ENCODE peak calls at places on chromosomes 7 and 10, in four cellular contexts. B is left ventricle myocardium inferior, Z is GM12865, A is fibroblast of lung. F is an unnamed sample.

GRCh38 chr7:140702774-140703173 is 6.3 kb downstream of the NDUFB2 start:
- DNase-seq in B (no peak), Z (no peak), A (peak; percentile 11), F (no peak)

GRCh38 chr7:140080919-140081318 is 18.2 kb upstream of the PARP12 start:
- DNase-seq in B (no peak), Z (no peak), A (no peak), F (no peak)

GRCh38 chr7:22156205-22156604 is 200.7 kb downstream of the RAPGEF5 start:
- DNase-seq in B (no peak), Z (no peak), A (peak; percentile 83), F (peak; percentile 37)

GRCh38 chr10:52215745-52216361 is 98.2 kb upstream of the DKK1 start:
- DNase-seq in B (no peak), Z (peak; percentile 75), A (peak; percentile 52), F (peak; percentile 53)

GRCh38 chr7:24963218-24963617 is 16.8 kb downstream of the OSBPL3 start:
- DNase-seq in B (no peak), Z (peak; percentile 74), A (peak; percentile 79), F (no peak)

GRCh38 chr7:5429253-5429856 is 5.7 kb upstream of the TNRC18 start:
- DNase-seq in B (peak; percentile 48), Z (no peak), A (peak; percentile 68), F (no peak)

GRCh38 chr7:28725911-28726310 is 232.2 kb downstream of the TRIL start:
- DNase-seq in B (no peak), Z (no peak), A (peak; percentile 57), F (no peak)

GRCh38 chr7:37284805-37285211 is 163.9 kb downstream of the ELMO1 start:
- DNase-seq in B (peak; percentile 38), Z (peak; percentile 48), A (no peak), F (no peak)

GRCh38 chr7:85160223-85160622 is 26.6 kb downstream of the SEMA3D start:
- DNase-seq in B (no peak), Z (peak; percentile 45), A (peak; percentile 63), F (no peak)

GRCh38 chr10:58385784-58386112 is 538 bp downstream of the TFAM start:
- DNase-seq in B (no peak), Z (peak; percentile 18), A (peak; percentile 29), F (no peak)

GRCh38 chr10:78630944-78631838 is 437.6 kb upstream of the ZMIZ1 start:
- DNase-seq in B (peak; percentile 44), Z (no peak), A (peak; percentile 84), F (no peak)

GRCh38 chr10:122363722-122364463 is 10.6 kb upstream of the PLEKHA1 start:
- DNase-seq in B (no peak), Z (no peak), A (peak; percentile 20), F (no peak)

GRCh38 chr7:19377611-19378339 is 232.6 kb upstream of the FERD3L start:
- DNase-seq in B (no peak), Z (no peak), A (peak; percentile 83), F (peak; percentile 53)

GRCh38 chr10:18240185-18240882 is 100.1 kb downstream of the CACNB2 start:
- DNase-seq in B (no peak), Z (no peak), A (no peak), F (no peak)

GRCh38 chr10:97169063-97169462 is 16.7 kb downstream of the SLIT1 start:
- DNase-seq in B (no peak), Z (no peak), A (no peak), F (no peak)

GRCh38 chr10:70866424-70866823 is 21.9 kb downstream of the PCBD1 start:
- DNase-seq in B (no peak), Z (peak; percentile 11), A (peak; percentile 51), F (no peak)

GRCh38 chr10:103510791-103511757 is 17.6 kb downstream of the NEURL1 start:
- DNase-seq in B (no peak), Z (no peak), A (no peak), F (no peak)

GRCh38 chr10:47022311-47023131 is 111.3 kb downstream of the PTPN20 start:
- DNase-seq in B (no peak), Z (no peak), A (no peak), F (no peak)

GRCh38 chr7:151388430-151388829 is 21.4 kb downstream of the WDR86 start:
- DNase-seq in B (no peak), Z (no peak), A (no peak), F (no peak)

GRCh38 chr10:70162892-70163201 is 7.5 kb downstream of the SAR1A start:
- DNase-seq in B (no peak), Z (peak; percentile 80), A (no peak), F (no peak)

GRCh38 chr10:114584419-114584818 is 73.7 kb downstream of the ABLIM1 start:
- DNase-seq in B (no peak), Z (no peak), A (peak; percentile 84), F (no peak)

GRCh38 chr7:674454-675410 is 51.8 kb upstream of the DNAAF5 start:
- DNase-seq in B (no peak), Z (no peak), A (peak; percentile 79), F (no peak)

GRCh38 chr10:44186150-44186549 is 198.7 kb downstream of the CXCL12 start:
- DNase-seq in B (no peak), Z (no peak), A (peak; percentile 70), F (peak; percentile 79)

GRCh38 chr7:55105952-55106351 is 87.1 kb downstream of the EGFR start:
- DNase-seq in B (no peak), Z (no peak), A (no peak), F (no peak)

GRCh38 chr7:99128076-99128950 is 15.6 kb downstream of the SMURF1 start:
- DNase-seq in B (no peak), Z (no peak), A (no peak), F (no peak)

GRCh38 chr7:47520408-47520807 is 61.5 kb downstream of the TNS3 start:
- DNase-seq in B (peak; percentile 58), Z (no peak), A (peak; percentile 95), F (peak; percentile 55)

GRCh38 chr10:20622522-20623270 is 274.4 kb downstream of the NEBL start:
- DNase-seq in B (no peak), Z (no peak), A (peak; percentile 65), F (no peak)
- TF ChIP-seq CTCF in B (no peak), Z (no peak), A (no peak), F (no peak)

DNA sequence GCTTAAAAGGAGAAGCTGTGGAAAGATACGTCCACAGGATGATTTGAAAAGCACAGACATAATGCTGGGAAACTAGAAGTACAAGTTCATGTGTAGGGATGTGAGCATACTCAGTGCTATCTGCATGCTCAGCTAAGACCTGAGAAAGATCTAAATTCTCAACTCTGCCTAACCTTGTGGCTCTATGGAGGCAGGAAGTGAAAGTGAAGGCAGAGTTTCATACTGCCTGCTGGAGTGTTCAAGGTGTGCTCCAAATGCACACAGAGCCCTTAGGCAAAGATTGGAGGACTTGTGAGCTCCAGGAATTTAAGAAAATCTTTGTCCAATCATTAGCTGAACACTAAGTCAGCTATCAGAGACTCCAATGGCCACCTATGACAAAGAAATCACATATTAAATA is 190.9 kb downstream of the RNLS start:
- DNase-seq in B (no peak), Z (peak; percentile 91), A (no peak), F (no peak)
- TF ChIP-seq CTCF in B (no peak), Z (no peak), A (no peak), F (no peak)

GRCh38 chr7:2622869-2623697 is 8.7 kb upstream of the TTYH3 start:
- DNase-seq in B (no peak), Z (no peak), A (no peak), F (no peak)
- TF ChIP-seq CTCF in B (no peak), Z (no peak), A (no peak), F (no peak)

GRCh38 chr10:101351477-101351876 is 2.5 kb upstream of the BTRC start:
- DNase-seq in B (no peak), Z (no peak), A (no peak), F (no peak)
- TF ChIP-seq CTCF in B (no peak), Z (no peak), A (no peak), F (no peak)

GRCh38 chr10:133249094-133249780 is 11.6 kb downstream of the VENTX start:
- DNase-seq in B (no peak), Z (no peak), A (no peak), F (no peak)
- TF ChIP-seq CTCF in B (no peak), Z (no peak), A (no peak), F (no peak)

DNA sequence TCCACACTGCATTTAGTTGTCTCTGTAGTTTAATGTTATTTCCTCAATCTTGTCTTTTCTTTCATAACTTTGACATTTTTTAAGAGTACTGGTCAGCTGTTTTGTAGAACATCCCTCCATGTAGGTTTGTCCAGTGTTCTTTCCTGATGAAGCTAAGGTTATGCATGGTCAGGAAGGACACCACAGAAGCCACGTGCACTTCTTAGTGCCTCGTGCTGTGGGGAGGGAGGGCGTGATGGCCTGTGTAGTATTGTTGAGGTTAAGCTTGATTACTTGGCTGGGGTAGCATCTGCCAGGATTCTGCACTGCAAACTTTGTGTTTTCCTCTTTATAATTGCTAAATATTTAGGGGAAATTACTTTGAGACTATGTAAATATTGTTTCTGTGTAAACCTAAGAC is 48.3 kb downstream of the MCMBP start:
- DNase-seq in B (no peak), Z (no peak), A (no peak), F (no peak)
- TF ChIP-seq CTCF in B (no peak), Z (no peak), A (no peak), F (no peak)

GRCh38 chr7:155543011-155543881 is 3.1 kb downstream of the CNPY1 start:
- DNase-seq in B (no peak), Z (no peak), A (peak; percentile 27), F (no peak)
- TF ChIP-seq CTCF in B (no peak), Z (no peak), A (no peak), F (no peak)

DNA sequence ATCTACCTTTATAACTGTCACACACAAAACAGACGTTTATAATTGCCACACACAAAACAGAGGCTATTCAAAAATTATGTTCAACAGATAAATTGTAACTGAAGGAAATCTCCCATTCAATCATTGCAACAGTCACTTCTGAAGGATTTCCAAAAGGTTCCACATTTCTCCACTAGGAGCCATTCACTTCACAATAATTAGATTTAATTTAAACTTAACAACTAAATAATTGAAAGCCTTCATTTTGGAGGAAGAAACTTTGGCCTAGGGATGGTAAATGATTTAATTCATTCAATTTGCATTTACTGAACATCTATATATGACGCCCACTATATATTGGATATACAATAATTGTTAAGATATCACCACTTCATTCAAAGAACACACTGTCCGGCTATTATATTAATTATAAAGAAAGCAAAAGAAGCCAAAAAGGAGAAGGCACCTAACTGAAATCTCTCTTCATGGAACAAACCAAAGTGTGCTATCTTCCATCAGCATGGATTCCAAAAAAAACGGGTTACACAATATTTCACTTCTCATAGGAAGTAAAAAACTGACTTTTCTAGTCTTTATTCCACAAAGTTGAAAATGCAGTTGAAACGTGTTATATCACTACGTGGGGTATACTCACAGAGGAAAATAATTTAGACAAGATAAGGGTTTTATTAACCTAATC is 1.7 kb downstream of the ATAD1 start:
- DNase-seq in B (no peak), Z (no peak), A (no peak), F (no peak)
- TF ChIP-seq CTCF in B (no peak), Z (no peak), A (no peak), F (peak; percentile 5)

GRCh38 chr7:129281163-129281562 is 56.3 kb downstream of the AHCYL2 start:
- DNase-seq in B (no peak), Z (no peak), A (no peak), F (no peak)

GRCh38 chr7:129279757-129280156 is 54.9 kb downstream of the AHCYL2 start:
- DNase-seq in B (no peak), Z (peak; percentile 31), A (peak; percentile 28), F (no peak)

GRCh38 chr7:129285195-129285594 is 60.4 kb downstream of the AHCYL2 start:
- DNase-seq in B (no peak), Z (no peak), A (no peak), F (no peak)

GRCh38 chr7:129282865-129283264 is 58.0 kb downstream of the AHCYL2 start:
- DNase-seq in B (no peak), Z (no peak), A (no peak), F (no peak)

GRCh38 chr7:129283938-129284337 is 59.1 kb downstream of the AHCYL2 start:
- DNase-seq in B (no peak), Z (no peak), A (no peak), F (no peak)
- TF ChIP-seq CTCF in B (no peak), Z (no peak), A (no peak), F (no peak)

GRCh38 chr7:109529712-109530111 is 960.0 kb downstream of the DNAJB9 start:
- DNase-seq in B (no peak), Z (no peak), A (no peak), F (no peak)
- TF ChIP-seq CTCF in B (no peak), Z (no peak), A (no peak), F (no peak)